ENCODE peak calls at places on chromosomes 1 and 21, in four cellular contexts. One of them, this sample, is unnamed. For H3K9me3 and H3K4me1, the result is how much of the 10 kb centered on the place peaks cover.

GRCh38 chr1:58732087-58732486 is 32.2 kb upstream of the MYSM1 start:
- DNase-seq in hepatocyte: no peak
- DNase-seq in RWPE2: no peak
- DNase-seq in breast epithelium: no peak
- DNase-seq in this sample: no peak

GRCh38 chr21:32782698-32783097 is 11.1 kb upstream of the PAXBP1 start:
- DNase-seq in hepatocyte: no peak
- DNase-seq in RWPE2: no peak
- DNase-seq in breast epithelium: no peak
- DNase-seq in this sample: no peak

GRCh38 chr1:52558941-52559340 is 6.0 kb upstream of the TUT4 start:
- DNase-seq in hepatocyte: no peak
- DNase-seq in RWPE2: no peak
- DNase-seq in breast epithelium: no peak
- DNase-seq in this sample: no peak

GRCh38 chr1:24878775-24879742 is 51.0 kb downstream of the RUNX3 start:
- DNase-seq in hepatocyte: no peak
- DNase-seq in RWPE2: peak
- DNase-seq in breast epithelium: no peak
- DNase-seq in this sample: no peak

GRCh38 chr1:8718878-8719361 is 98.5 kb downstream of the RERE start:
- DNase-seq in hepatocyte: no peak
- DNase-seq in RWPE2: no peak
- DNase-seq in breast epithelium: no peak
- DNase-seq in this sample: no peak

GRCh38 chr1:96387785-96388184 is 333.8 kb upstream of the PTBP2 start:
- DNase-seq in hepatocyte: no peak
- DNase-seq in RWPE2: no peak
- DNase-seq in breast epithelium: no peak
- DNase-seq in this sample: no peak

GRCh38 chr1:60169206-60169605 is 95.6 kb upstream of the C1orf87 start:
- DNase-seq in hepatocyte: no peak
- DNase-seq in RWPE2: no peak
- DNase-seq in breast epithelium: no peak
- DNase-seq in this sample: no peak

GRCh38 chr1:39132505-39133339 is 71.8 kb upstream of the MACF1 start:
- DNase-seq in hepatocyte: peak
- DNase-seq in RWPE2: peak
- DNase-seq in breast epithelium: peak
- DNase-seq in this sample: peak

GRCh38 chr1:213988639-213989070 is 882 bp downstream of the PROX1 start:
- DNase-seq in hepatocyte: peak
- DNase-seq in RWPE2: no peak
- DNase-seq in breast epithelium: no peak
- DNase-seq in this sample: no peak

GRCh38 chr1:207152792-207153434 is 48.9 kb downstream of the C4BPA start:
- DNase-seq in hepatocyte: no peak
- DNase-seq in RWPE2: no peak
- DNase-seq in breast epithelium: no peak
- DNase-seq in this sample: no peak

GRCh38 chr1:26350701-26351590 is 3.0 kb downstream of the CRYBG2 start:
- DNase-seq in hepatocyte: peak
- DNase-seq in RWPE2: no peak
- DNase-seq in breast epithelium: no peak
- DNase-seq in this sample: no peak

GRCh38 chr1:229874609-229875008 is 192.4 kb upstream of the GALNT2 start:
- DNase-seq in hepatocyte: peak
- DNase-seq in RWPE2: no peak
- DNase-seq in breast epithelium: no peak
- DNase-seq in this sample: no peak

GRCh38 chr1:41486892-41487728 is 2.6 kb upstream of the EDN2 start:
- DNase-seq in hepatocyte: no peak
- DNase-seq in RWPE2: no peak
- DNase-seq in breast epithelium: no peak
- DNase-seq in this sample: no peak

DNA sequence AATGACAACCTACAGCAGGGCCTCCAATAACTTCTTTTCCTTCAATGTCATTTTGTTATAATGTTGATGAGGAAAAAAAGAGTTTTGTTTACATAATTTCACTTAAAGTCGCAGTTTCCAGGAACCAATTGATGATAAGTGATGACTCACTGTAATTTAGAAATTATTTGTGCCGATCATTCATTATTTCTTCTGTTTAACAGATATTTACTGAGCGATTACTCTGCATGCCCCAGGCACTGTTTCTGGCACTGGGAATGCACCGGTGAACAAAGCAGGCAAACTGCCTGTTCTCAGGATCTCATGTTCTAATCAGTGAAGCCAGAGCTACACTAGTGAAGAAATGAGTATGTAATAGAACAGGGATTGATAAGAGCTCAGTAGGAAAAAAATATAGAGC is 403.4 kb downstream of the NTNG1 start:
- DNase-seq in hepatocyte: no peak
- DNase-seq in RWPE2: no peak
- DNase-seq in breast epithelium: no peak
- DNase-seq in this sample: no peak
- H3K9me3 ChIP-seq in hepatocyte: under half
- H3K9me3 ChIP-seq in RWPE2: under half
- H3K9me3 ChIP-seq in breast epithelium: under half
- H3K9me3 ChIP-seq in this sample: under half

DNA sequence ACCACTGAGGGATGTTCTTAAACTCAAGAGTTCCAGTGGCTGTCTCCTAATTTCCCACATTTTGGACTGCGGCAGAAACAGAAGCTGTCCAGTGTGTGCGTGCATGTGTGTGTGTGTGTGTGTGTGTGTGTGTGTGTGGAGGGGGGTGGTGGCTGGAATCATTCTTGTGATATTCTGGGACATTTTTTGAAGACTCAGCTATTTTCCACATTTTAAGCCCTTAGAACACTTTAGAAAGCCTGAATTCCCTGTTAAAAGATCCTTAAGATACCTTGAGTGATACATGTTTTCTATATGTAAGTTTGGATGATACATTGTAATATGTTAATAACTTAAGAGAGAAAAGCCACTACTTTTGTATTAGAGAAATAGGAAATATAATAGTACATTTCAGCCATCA is 636.4 kb downstream of the PLPP3 start:
- DNase-seq in hepatocyte: no peak
- DNase-seq in RWPE2: no peak
- DNase-seq in breast epithelium: no peak
- DNase-seq in this sample: no peak
- H3K4me1 ChIP-seq in hepatocyte: under half
- H3K4me1 ChIP-seq in RWPE2: under half
- H3K4me1 ChIP-seq in breast epithelium: under half
- H3K4me1 ChIP-seq in this sample: under half

DNA sequence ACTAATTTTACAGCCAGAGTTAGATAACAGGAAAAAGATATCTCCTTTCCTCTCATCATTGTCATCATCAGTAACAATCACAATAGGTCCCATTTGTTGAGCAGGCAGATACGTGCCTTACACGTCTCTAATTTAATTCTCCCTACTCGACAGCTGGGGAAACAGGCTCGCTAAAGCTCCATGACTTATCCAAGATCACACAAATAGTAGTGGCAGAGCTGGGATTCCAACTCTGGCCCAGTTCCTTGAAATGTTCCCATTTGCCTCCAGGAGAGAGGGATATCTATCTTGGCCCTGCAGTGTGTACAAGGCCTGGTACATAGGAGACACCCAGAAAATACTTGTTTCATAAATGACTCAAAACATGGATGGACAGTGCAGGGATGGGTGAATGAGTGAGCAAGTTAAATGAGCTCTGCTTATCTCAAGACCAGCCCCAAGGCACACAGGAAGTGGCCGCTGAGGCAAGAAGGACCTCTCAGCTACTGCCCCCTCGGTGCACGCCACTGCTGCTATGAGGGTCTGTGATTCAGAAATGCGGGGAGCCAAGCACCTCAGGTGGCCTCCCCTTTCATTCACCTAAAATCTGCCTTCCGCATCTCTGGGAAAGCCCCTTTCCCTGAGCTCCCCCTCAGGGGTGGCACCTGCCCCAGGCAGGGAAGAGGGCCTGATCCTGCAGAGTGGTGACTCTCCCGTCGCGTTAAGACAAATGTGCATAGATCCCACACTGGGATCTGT is 3.7 kb downstream of the KCNN3 start:
- DNase-seq in hepatocyte: no peak
- DNase-seq in RWPE2: no peak
- DNase-seq in breast epithelium: no peak
- DNase-seq in this sample: no peak
- H3K4me3 ChIP-seq in hepatocyte: no peak
- H3K4me3 ChIP-seq in RWPE2: no peak
- H3K4me3 ChIP-seq in breast epithelium: no peak
- H3K4me3 ChIP-seq in this sample: no peak

GRCh38 chr1:89211035-89211634 is 12.4 kb upstream of the GBP4 start:
- DNase-seq in hepatocyte: no peak
- DNase-seq in RWPE2: no peak
- DNase-seq in breast epithelium: no peak
- DNase-seq in this sample: no peak
- H3K9me3 ChIP-seq in hepatocyte: under half
- H3K9me3 ChIP-seq in RWPE2: under half
- H3K9me3 ChIP-seq in breast epithelium: under half
- H3K9me3 ChIP-seq in this sample: under half

DNA sequence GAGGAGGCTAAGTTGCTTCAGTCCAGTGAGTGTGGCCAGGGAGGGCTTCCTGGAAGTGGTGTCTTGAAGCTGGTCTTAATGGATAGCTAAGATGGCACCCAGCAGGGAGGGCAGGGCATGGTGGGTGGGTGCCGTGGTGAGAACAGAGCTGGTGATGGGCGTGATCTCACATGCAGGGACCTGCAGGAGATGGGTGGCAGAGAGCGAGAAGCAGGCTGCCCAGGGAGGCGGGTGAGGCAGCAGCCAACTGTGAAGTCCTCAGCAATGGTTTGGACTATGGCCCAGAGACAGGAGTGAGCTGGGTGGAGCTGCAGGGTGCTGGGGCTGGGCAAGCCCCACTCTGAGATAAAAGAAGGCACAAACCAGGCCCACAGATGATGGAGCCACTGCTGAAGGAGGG is 50.7 kb downstream of the UMODL1 start:
- DNase-seq in hepatocyte: no peak
- DNase-seq in RWPE2: no peak
- DNase-seq in breast epithelium: no peak
- DNase-seq in this sample: no peak
- H3K4me1 ChIP-seq in hepatocyte: under half
- H3K4me1 ChIP-seq in RWPE2: under half
- H3K4me1 ChIP-seq in breast epithelium: under half
- H3K4me1 ChIP-seq in this sample: under half